ENCODE peak calls at places on chromosomes 4 and X, in seven cellular contexts. A is stomach, P is tibial nerve, F is SK-N-SH, D is H1, L is K562, J is ovary. K is an unnamed sample. For H3K27me3, the result is how much of the 10 kb centered on the place peaks cover.

GRCh38 chrX:136574548-136574947 is 42.5 kb downstream of the VGLL1 start:
- DNase-seq in D (no peak), L (no peak), P (no peak), J (no peak), A (no peak), F (no peak), K (no peak)

GRCh38 chrX:106862972-106863688 is 40.0 kb downstream of the RIPPLY1 start:
- DNase-seq in J (no peak), D (peak), P (no peak), L (peak), F (peak), A (peak), K (no peak)

GRCh38 chr4:164937576-164938270 is 39.7 kb downstream of the TRIM61 start:
- DNase-seq in L (no peak), F (no peak), J (peak), P (peak), D (no peak), A (no peak), K (no peak)

GRCh38 chr4:9800878-9801277 is 19.4 kb downstream of the DRD5 start:
- DNase-seq in L (no peak), F (no peak), P (no peak), D (no peak), J (no peak), A (no peak), K (no peak)

GRCh38 chr4:53421791-53422190 is 44.4 kb downstream of the FIP1L1 start:
- DNase-seq in J (no peak), L (no peak), P (no peak), F (peak), D (no peak), A (no peak), K (no peak)

GRCh38 chr4:80610845-80611244 is 275.3 kb downstream of the CFAP299 start:
- DNase-seq in F (no peak), J (no peak), D (no peak), A (no peak), L (no peak), P (no peak), K (no peak)

GRCh38 chrX:146241902-146242301 is 424.3 kb downstream of the SLITRK2 start:
- DNase-seq in P (no peak), L (no peak), F (no peak), D (no peak), A (no peak), J (no peak), K (no peak)

GRCh38 chr4:122364700-122365404 is 14.0 kb upstream of the ADAD1 start:
- DNase-seq in D (no peak), J (no peak), A (no peak), L (peak), P (no peak), F (no peak), K (no peak)

GRCh38 chrX:148049441-148049840 is 68.3 kb downstream of the FMR1NB start:
- DNase-seq in P (no peak), A (no peak), J (no peak), F (peak), L (peak), D (no peak), K (no peak)

GRCh38 chrX:111646515-111646914 is 34.5 kb upstream of the ALG13 start:
- DNase-seq in P (no peak), J (no peak), A (no peak), F (no peak), L (no peak), D (no peak), K (no peak)

GRCh38 chr4:5191831-5192230 is 140.6 kb downstream of the STK32B start:
- DNase-seq in P (no peak), D (no peak), F (no peak), L (no peak), A (no peak), J (no peak), K (no peak)

GRCh38 chr4:26094076-26094475 is 180.1 kb downstream of the SMIM20 start:
- DNase-seq in F (no peak), L (no peak), D (no peak), P (no peak), J (no peak), A (no peak), K (no peak)

GRCh38 chrX:138485767-138486166 is 225.8 kb downstream of the FGF13 start:
- DNase-seq in J (no peak), P (no peak), A (no peak), D (peak), F (no peak), L (no peak), K (no peak)

GRCh38 chr4:16875487-16875886 is 23.0 kb downstream of the LDB2 start:
- DNase-seq in D (no peak), L (no peak), F (no peak), A (no peak), J (no peak), P (no peak), K (no peak)

GRCh38 chr4:183858011-183858615 is 47.0 kb upstream of the STOX2 start:
- DNase-seq in J (no peak), F (no peak), L (no peak), D (no peak), P (no peak), A (no peak), K (no peak)

GRCh38 chr4:8577972-8578371 is 2.2 kb upstream of the GPR78 start:
- DNase-seq in J (no peak), P (no peak), F (no peak), L (no peak), D (no peak), A (no peak), K (no peak)
- H3K27me3 ChIP-seq in J (under half), P (under half), F (under half), L (under half), D (under half), A (under half), K (half or more)

DNA sequence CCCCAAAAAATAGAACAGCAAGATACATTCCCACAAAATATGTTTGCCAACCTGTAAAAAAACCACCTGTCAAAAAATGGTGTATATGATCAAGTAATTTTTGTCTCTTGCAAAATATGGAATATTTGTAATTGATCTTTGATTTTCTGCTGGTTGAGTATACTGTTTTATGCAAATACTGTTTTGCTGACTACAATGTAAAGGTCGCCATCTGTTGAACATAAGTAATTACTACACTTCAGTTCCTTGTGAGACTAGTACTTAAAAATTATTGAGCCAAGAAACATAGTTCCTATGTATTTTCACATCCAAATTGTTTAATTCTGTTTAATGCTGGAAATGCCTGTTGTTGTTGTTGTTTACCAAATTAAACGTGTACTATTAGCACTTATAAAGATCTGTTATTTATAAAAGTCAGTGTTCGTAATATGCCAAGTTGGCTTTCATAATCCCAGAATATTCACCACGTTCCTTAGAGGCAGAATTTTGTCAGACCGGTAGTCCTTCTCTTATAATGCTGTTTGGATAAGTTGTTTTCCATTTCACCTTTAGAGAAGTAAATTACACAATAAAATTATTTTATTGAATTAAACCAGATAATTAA is 144.2 kb downstream of the PDLIM5 start:
- DNase-seq in A (no peak), J (no peak), L (peak), P (no peak), F (peak), D (no peak), K (no peak)
- TF ChIP-seq CTCF in A (no peak), J (peak), L (peak), P (peak), F (peak), D (no peak), K (peak)

GRCh38 chr4:82811838-82812672 is 13.5 kb upstream of the SCD5 start:
- DNase-seq in D (no peak), J (peak), F (no peak), P (no peak), A (no peak), L (no peak), K (no peak)
- TF ChIP-seq EP300 in D (peak), J (no peak), F (no peak), P (no peak), A (no peak), L (no peak), K (no peak)

DNA sequence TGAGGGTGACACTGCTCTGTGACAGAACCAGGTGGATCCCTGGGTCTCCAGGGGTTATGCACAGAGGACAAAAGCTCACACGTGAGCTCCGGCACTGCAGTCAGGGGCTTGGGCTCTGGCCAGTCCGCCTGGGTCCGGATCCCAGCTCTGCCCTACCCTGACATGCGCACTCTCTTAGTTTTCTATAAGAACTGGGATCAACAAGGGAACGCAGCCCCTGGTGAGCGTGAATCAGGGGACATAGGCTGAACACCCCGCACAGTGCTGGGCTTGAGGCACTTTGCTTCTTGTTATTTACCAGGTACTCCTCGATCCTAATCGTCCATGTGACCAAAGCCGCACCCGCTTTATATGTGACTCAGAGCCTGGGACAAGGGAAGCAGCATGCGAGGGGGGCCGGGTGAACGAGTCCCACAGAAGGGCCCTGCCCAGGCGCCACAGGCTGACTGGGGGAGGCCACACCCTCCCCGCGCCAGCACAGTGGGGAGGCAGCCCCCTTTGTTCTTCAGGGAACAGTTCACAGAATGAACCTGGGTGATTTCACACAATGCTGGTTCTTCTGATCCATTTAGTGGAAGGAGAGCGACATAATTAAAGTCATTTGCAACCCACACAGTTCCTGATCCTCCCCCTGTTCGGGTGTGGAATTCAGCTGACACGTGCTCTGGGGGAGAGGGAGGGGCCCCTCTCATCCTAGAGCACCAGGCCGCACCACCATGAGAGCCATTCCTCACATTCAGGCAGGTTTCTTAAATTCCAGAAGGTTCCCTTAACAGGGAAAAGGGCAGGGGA is 55.5 kb downstream of the WFS1 start:
- DNase-seq in F (no peak), P (peak), D (no peak), J (no peak), A (peak), L (no peak), K (peak)
- H3K27me3 ChIP-seq in F (under half), P (under half), D (under half), J (under half), A (under half), L (under half), K (under half)

GRCh38 chrX:31039327-31039711 is 32.5 kb downstream of the FTHL17 start:
- DNase-seq in A (no peak), P (no peak), L (no peak), J (no peak), D (no peak), F (no peak), K (no peak)

GRCh38 chrX:31036895-31037294 is 34.9 kb downstream of the FTHL17 start:
- DNase-seq in F (peak), A (peak), J (peak), L (peak), P (peak), D (no peak), K (no peak)

DNA sequence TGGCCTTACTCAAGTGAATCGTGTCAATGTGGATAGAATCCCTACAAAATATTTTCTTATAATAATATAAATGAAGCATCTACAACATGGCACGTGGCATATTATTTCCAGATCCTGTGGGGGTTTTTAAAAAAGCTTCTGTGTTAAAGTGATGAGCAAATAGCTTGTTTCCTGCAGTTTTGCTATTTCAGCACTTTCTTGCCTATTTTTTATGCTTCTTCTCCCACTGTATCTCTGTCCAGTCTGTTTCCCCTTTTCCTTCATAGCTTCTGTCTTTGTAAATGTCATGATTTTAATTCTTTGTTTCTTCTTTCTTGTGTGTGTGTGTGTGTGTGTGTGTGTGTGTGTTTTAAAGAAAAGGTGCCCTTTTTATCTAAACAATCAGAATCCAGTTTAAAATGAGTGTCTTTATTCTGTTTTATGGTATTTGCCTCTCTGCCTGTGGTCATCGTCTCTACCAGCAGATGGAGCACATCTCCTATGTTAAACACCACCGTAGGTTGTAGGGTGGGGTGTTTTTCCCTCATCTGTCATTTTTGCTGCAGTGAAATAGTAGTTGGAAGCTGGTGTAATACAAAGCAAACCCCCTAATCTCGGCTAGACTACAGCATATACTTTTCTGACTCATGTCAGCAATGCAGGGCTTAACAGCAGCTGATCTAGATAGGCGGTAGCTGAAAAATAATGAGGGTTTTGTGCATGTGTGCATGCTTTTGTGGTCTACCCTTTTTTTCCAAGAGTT is 33.1 kb downstream of the FTHL17 start:
- DNase-seq in A (peak), D (no peak), J (peak), L (peak), F (peak), P (peak), K (no peak)
- TF ChIP-seq CTCF in A (no peak), D (no peak), J (peak), L (peak), F (peak), P (peak), K (peak)

GRCh38 chrX:5976332-5976731 is 252.3 kb downstream of the NLGN4X start:
- DNase-seq in L (no peak), F (no peak), J (no peak), D (no peak), P (no peak), A (no peak), K (no peak)
- TF ChIP-seq EP300 in L (no peak), F (no peak), J (no peak), D (no peak), P (no peak), A (no peak), K (no peak)

DNA sequence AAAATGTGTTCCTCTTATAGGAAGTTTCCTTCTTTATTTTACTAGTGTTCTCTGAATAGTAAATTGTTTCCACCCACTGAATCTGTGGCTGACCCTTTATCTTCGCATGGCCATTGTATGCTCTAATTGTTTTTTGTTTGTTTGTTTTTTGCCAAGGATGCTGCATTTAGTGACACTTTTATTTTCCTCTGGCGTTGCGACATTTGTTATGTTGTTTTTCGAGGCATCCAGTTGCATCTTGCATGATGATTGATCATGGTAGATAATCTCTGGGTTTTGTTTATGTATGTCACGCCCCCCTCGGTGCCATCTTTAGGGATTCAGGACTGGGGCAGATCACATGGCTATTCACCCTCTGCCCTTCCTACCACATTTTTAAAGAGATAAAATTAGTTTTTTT is 2.2 kb downstream of the NMU start:
- DNase-seq in D (no peak), A (no peak), P (no peak), J (no peak), F (no peak), L (peak), K (no peak)
- H3K27me3 ChIP-seq in D (under half), A (under half), P (under half), J (under half), F (under half), L (under half), K (under half)

DNA sequence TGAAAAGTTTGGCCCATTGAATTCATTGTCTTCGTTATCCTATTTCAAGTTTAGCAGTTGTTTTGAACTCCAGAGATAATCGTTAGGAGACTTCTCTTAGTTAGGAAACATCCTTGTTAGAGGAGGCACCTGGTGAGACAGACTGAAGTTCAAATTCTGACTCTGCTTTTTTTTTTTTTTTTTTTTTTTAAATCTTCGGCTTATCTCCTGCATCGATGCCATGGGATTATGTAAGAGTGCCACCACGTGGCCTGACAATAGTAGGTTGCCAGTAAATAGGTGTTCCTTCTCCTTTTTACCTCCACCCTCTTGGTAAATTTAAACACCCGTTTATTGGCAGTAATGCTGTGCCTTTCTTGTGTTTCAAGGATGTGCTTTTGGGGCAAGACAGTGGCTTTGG is 149.3 kb downstream of the SOWAHB start:
- DNase-seq in D (no peak), J (no peak), F (peak), P (peak), L (peak), A (peak), K (no peak)
- TF ChIP-seq CTCF in D (no peak), J (no peak), F (peak), P (peak), L (peak), A (no peak), K (no peak)

GRCh38 chr4:123652501-123652900 is 255.9 kb downstream of the SPRY1 start:
- DNase-seq in P (no peak), J (no peak), L (no peak), F (no peak), D (no peak), A (no peak), K (no peak)

GRCh38 chr4:123651536-123652175 is 255.1 kb downstream of the SPRY1 start:
- DNase-seq in F (no peak), L (no peak), A (no peak), D (no peak), P (no peak), J (no peak), K (no peak)

GRCh38 chr4:123651127-123651526 is 254.5 kb downstream of the SPRY1 start:
- DNase-seq in D (no peak), F (no peak), L (no peak), J (no peak), A (no peak), P (no peak), K (no peak)

GRCh38 chr4:123649248-123649643 is 252.7 kb downstream of the SPRY1 start:
- DNase-seq in L (no peak), A (no peak), D (no peak), P (no peak), F (no peak), J (no peak), K (no peak)

GRCh38 chr4:123649644-123650356 is 253.2 kb downstream of the SPRY1 start:
- DNase-seq in P (no peak), F (no peak), J (no peak), D (peak), A (peak), L (no peak), K (peak)
- TF ChIP-seq EP300 in P (no peak), F (no peak), J (no peak), D (no peak), A (no peak), L (no peak), K (no peak)